ENCODE peak calls at places on chromosomes 4 and X, in seven cellular contexts. M, Q, E, B, R, K and C are unnamed samples. For H3K27me3, the result is how much of the 10 kb centered on the place peaks cover.

GRCh38 chr4:102625232-102625930 is 124.2 kb downstream of the NFKB1 start:
- DNase-seq in K (peak), Q (peak), R (peak), B (peak), M (peak), E (no peak), C (peak)

GRCh38 chrX:94961730-94962129 is 1287.7 kb downstream of the FAM133A start:
- DNase-seq in R (no peak), M (no peak), B (no peak), E (no peak), K (no peak), Q (no peak), C (no peak)

GRCh38 chr4:16443504-16444088 is 217.3 kb upstream of the TAPT1 start:
- DNase-seq in E (no peak), M (no peak), R (no peak), B (peak), Q (no peak), K (no peak), C (peak)

GRCh38 chr4:157896726-157897125 is 276.1 kb downstream of the GASK1B start:
- DNase-seq in Q (no peak), B (no peak), M (no peak), E (no peak), R (no peak), K (no peak), C (no peak)

GRCh38 chr4:100823066-100823992 is 305.5 kb upstream of the EMCN start:
- DNase-seq in R (no peak), Q (no peak), K (no peak), E (no peak), B (no peak), M (no peak), C (no peak)

GRCh38 chrX:136598631-136599030 is 49.3 kb upstream of the CD40LG start:
- DNase-seq in Q (no peak), R (no peak), M (no peak), E (no peak), K (no peak), B (no peak), C (no peak)

GRCh38 chr4:172485007-172485406 is 671.8 kb downstream of the GALNTL6 start:
- DNase-seq in M (no peak), Q (no peak), R (no peak), K (no peak), E (no peak), B (no peak), C (no peak)

GRCh38 chr4:82745173-82745842 is 53.3 kb downstream of the SCD5 start:
- DNase-seq in B (peak), Q (no peak), M (no peak), E (no peak), K (no peak), R (no peak), C (no peak)

GRCh38 chrX:148567779-148568178 is 67.4 kb downstream of the AFF2 start:
- DNase-seq in B (no peak), M (no peak), R (no peak), K (no peak), Q (no peak), E (no peak), C (no peak)

GRCh38 chr4:137387924-137388323 is 144.4 kb downstream of the PCDH18 start:
- DNase-seq in E (no peak), K (no peak), B (peak), Q (no peak), R (no peak), M (no peak), C (peak)

GRCh38 chr4:140756292-140757219 is at the start of gene TBC1D9:
- DNase-seq in M (peak), K (peak), Q (no peak), B (peak), E (peak), R (peak), C (peak)

GRCh38 chrX:1244164-1245076 is 24.2 kb upstream of the CSF2RA start:
- DNase-seq in E (no peak), B (no peak), K (no peak), Q (no peak), R (no peak), M (no peak), C (no peak)

GRCh38 chr4:76563804-76564468 is 128.9 kb downstream of the SHROOM3 start:
- DNase-seq in Q (no peak), M (no peak), R (no peak), K (no peak), B (no peak), E (no peak), C (no peak)

GRCh38 chrX:121256653-121257052 is 209.2 kb downstream of the GLUD2 start:
- DNase-seq in E (no peak), Q (no peak), R (no peak), M (no peak), B (no peak), K (no peak), C (no peak)

GRCh38 chrX:47063179-47063578 is 15.1 kb upstream of the RGN start:
- DNase-seq in M (no peak), Q (no peak), E (no peak), B (no peak), R (no peak), K (no peak), C (no peak)
- H3K27ac ChIP-seq in M (no peak), Q (no peak), E (no peak), B (no peak), R (no peak), K (no peak), C (no peak)

DNA sequence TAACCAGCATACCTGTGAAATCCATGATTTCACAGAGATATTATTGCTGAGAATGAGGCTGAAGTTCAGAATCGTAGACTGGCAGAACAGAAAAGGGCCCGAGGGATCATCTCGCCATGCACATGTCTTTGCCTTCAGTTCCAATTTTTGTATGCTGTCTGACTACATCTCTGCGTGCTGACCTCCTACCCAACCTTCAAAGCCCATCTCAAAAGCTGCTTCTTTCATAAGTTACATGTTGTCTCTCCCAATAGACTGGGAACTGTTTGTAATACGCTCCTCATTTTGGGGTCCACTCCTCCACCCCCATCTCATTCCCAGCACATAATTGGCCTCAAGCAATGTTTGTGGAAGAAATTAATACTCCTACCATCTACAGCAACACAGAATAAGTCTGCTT is 78.2 kb downstream of the RTL5 start:
- DNase-seq in B (no peak), M (no peak), K (no peak), R (no peak), Q (no peak), E (no peak), C (no peak)
- H3K27me3 ChIP-seq in B (half or more), M (under half), K (under half), R (under half), Q (under half), E (under half), C (under half)

DNA sequence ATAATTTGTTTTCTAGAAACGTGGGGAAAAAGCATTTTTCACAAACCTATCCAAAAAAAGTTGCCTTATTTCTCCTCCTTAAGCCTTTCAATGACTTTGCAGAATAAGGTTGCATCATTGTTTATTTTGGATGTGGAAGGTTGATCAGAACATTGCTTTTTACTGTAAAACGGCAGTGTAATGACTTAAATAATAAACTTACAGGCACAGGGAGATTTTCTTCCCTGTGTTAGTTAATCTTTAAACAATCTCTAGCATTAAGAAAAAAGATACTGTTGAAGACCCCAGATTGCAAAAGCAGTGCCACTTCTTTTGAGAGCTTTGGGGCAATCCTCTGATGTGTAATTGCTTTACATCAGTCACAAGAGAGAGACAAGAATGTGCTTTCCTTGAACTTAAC is 153.4 kb downstream of the ARX start:
- DNase-seq in M (no peak), B (peak), R (no peak), Q (no peak), K (no peak), E (no peak), C (no peak)
- H3K27ac ChIP-seq in M (no peak), B (no peak), R (no peak), Q (no peak), K (no peak), E (no peak), C (no peak)

DNA sequence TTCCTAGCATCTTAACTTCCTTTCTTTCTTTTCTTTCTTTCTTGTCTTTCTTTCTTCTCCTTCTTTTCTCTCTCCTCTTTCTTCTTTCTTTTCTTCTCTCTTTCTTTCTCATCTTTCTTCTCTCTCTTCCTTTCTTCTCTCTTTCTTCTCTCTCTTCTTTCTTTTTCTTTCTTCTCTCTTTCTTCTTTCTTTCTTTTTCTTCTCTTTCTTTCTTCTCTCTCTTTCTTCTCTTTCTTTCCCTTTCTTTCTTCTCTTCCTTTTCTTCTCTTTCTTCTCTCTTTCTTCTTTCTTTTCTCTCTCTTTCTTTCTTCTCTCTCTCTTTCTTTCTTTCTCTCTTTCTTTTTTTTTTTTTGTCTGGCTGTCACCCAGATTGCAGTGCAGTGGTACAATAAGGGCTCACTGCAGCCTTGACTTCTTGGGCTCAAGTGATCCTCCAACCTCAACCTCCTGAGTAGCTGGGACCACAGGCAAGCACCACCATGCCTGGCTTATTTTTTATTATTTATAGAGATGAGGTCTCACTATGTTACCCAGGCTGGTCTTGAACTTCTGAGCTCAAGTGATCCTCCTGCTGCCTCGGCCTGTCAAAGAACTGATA is 17.5 kb downstream of the NMU start:
- DNase-seq in M (no peak), E (no peak), B (no peak), Q (no peak), K (no peak), R (no peak), C (no peak)
- H3K27me3 ChIP-seq in M (under half), E (under half), B (under half), Q (under half), K (under half), R (under half), C (under half)

GRCh38 chrX:71107245-71107644 is 705 bp upstream of the CXorf65 start:
- DNase-seq in B (no peak), Q (no peak), E (no peak), K (no peak), R (no peak), M (no peak), C (no peak)
- H3K27ac ChIP-seq in B (no peak), Q (peak), E (no peak), K (no peak), R (no peak), M (no peak), C (no peak)

GRCh38 chr4:173521474-173522159 is 8.4 kb downstream of the HAND2 start:
- DNase-seq in E (no peak), R (no peak), K (no peak), Q (no peak), M (no peak), B (no peak), C (no peak)

GRCh38 chr4:173522874-173523395 is 7.1 kb downstream of the HAND2 start:
- DNase-seq in B (no peak), E (no peak), K (peak), R (no peak), Q (no peak), M (no peak), C (no peak)

GRCh38 chr4:173524218-173525117 is 5.6 kb downstream of the HAND2 start:
- DNase-seq in M (no peak), R (no peak), B (no peak), K (no peak), Q (no peak), E (no peak), C (no peak)

GRCh38 chr4:173520921-173521473 is 9.0 kb downstream of the HAND2 start:
- DNase-seq in K (no peak), R (no peak), M (no peak), B (no peak), E (no peak), Q (no peak), C (no peak)

DNA sequence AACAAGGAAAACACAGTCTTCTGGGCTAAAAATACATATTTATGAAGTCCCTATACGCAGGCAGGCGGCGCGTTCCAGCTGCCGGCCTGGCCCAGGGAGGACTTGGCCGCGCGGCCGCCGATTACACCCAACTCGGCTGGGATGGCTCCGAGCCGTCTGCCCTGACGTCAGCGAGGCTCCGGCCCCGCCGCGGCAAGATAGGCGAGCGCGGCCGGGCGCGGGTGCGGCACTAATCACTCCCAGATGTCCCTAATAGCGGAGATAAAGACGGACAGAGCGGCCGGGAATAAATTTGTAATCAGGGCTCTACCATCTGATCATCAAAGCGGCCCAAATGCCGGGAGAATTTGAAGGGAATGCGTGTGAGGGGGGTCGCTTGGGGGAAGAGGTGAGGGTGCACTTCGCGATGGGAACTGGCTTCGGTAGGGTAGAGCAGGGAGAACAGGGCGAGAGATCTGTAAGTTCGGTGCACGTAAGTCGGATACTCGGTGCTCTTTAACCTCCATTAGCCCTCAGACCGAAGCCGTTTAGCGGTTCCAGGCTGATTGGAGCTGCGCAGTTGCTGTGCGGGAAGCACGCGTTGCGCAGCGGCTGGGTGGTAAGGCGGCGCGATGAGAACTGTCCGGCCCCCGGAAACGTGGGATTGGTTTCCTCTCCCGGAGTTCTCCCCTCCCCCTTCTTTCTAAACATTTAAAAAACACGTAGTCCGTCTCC is 7.7 kb downstream of the HAND2 start:
- DNase-seq in B (peak), K (peak), Q (no peak), E (peak), M (no peak), R (peak), C (peak)
- H3K27me3 ChIP-seq in B (half or more), K (under half), Q (half or more), E (under half), M (under half), R (half or more), C (half or more)

GRCh38 chr4:55866290-55866907 is 13.0 kb downstream of the EXOC1 start:
- DNase-seq in E (no peak), K (no peak), M (no peak), R (no peak), B (peak), Q (no peak), C (peak)
- H3K27ac ChIP-seq in E (peak), K (peak), M (peak), R (no peak), B (no peak), Q (peak), C (peak)

DNA sequence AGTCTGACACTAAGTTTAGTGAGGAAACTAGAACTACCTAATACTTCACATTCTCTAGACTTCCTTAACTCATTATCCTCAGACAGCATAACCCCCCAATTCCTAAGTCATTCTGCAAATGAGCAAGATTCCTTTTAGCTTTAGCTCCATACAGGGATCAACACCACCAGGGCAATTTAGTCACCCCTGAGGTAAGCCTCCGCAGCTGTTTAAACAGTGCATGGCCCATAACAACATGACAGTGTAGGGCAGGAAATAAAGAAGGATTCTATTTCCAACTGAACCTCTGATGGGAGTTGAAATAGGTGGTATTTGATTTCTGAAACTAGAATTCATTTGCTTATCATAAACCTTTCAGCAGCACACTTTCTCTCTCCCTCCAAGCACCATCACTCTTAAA is 112.8 kb upstream of the DKK2 start:
- DNase-seq in B (no peak), Q (no peak), M (no peak), E (no peak), K (no peak), R (no peak), C (no peak)
- H3K27me3 ChIP-seq in B (under half), Q (under half), M (under half), E (under half), K (under half), R (under half), C (under half)